ENCODE peak calls at places on chromosomes 16 and 17, in seven cellular contexts. One of them, this sample, is unnamed.

GRCh38 chr17:48754500-48755261 is 26.1 kb upstream of the HOXB13 start:
- DNase-seq in A673: peak; percentile 40
- DNase-seq in heart left ventricle: no peak
- DNase-seq in MM.1S: no peak
- DNase-seq in cardiac muscle cell: no peak
- DNase-seq in RWPE2: no peak
- DNase-seq in heart right ventricle: no peak
- DNase-seq in this sample: no peak

GRCh38 chr16:4687946-4688673 is 5.3 kb upstream of the NUDT16L1 start:
- DNase-seq in cardiac muscle cell: no peak
- DNase-seq in heart left ventricle: peak; percentile 18
- DNase-seq in A673: no peak
- DNase-seq in RWPE2: peak; percentile 60
- DNase-seq in MM.1S: no peak
- DNase-seq in heart right ventricle: peak; percentile 54
- DNase-seq in this sample: no peak

GRCh38 chr16:9706217-9706616 is 476.0 kb downstream of the GRIN2A start:
- DNase-seq in heart left ventricle: no peak
- DNase-seq in RWPE2: no peak
- DNase-seq in A673: no peak
- DNase-seq in MM.1S: no peak
- DNase-seq in cardiac muscle cell: peak; percentile 17
- DNase-seq in heart right ventricle: no peak
- DNase-seq in this sample: no peak

GRCh38 chr16:14199624-14200023 is 128.5 kb downstream of the MRTFB start:
- DNase-seq in A673: no peak
- DNase-seq in MM.1S: no peak
- DNase-seq in heart left ventricle: no peak
- DNase-seq in heart right ventricle: no peak
- DNase-seq in cardiac muscle cell: no peak
- DNase-seq in RWPE2: no peak
- DNase-seq in this sample: no peak

GRCh38 chr16:16857603-16858283 is 478.8 kb downstream of the NPIPA7 start:
- DNase-seq in cardiac muscle cell: no peak
- DNase-seq in RWPE2: no peak
- DNase-seq in MM.1S: no peak
- DNase-seq in A673: no peak
- DNase-seq in heart left ventricle: no peak
- DNase-seq in heart right ventricle: no peak
- DNase-seq in this sample: peak; percentile 19

GRCh38 chr16:14194706-14195105 is 123.6 kb downstream of the MRTFB start:
- DNase-seq in A673: no peak
- DNase-seq in RWPE2: no peak
- DNase-seq in heart left ventricle: no peak
- DNase-seq in MM.1S: no peak
- DNase-seq in cardiac muscle cell: no peak
- DNase-seq in heart right ventricle: no peak
- DNase-seq in this sample: no peak

GRCh38 chr16:2303923-2304322 is 36.0 kb upstream of the RNPS1 start:
- DNase-seq in heart right ventricle: no peak
- DNase-seq in A673: no peak
- DNase-seq in cardiac muscle cell: no peak
- DNase-seq in heart left ventricle: no peak
- DNase-seq in RWPE2: no peak
- DNase-seq in MM.1S: no peak
- DNase-seq in this sample: no peak

GRCh38 chr17:74042744-74043486 is 160.6 kb upstream of the RPL38 start:
- DNase-seq in cardiac muscle cell: peak; percentile 60
- DNase-seq in A673: peak; percentile 54
- DNase-seq in RWPE2: peak; percentile 87
- DNase-seq in heart left ventricle: no peak
- DNase-seq in heart right ventricle: no peak
- DNase-seq in MM.1S: no peak
- DNase-seq in this sample: peak; percentile 79

GRCh38 chr16:85309656-85310587 is 197.7 kb upstream of the CIBAR2 start:
- DNase-seq in cardiac muscle cell: no peak
- DNase-seq in heart right ventricle: peak; percentile 52
- DNase-seq in A673: peak; percentile 68
- DNase-seq in heart left ventricle: peak; percentile 55
- DNase-seq in RWPE2: no peak
- DNase-seq in MM.1S: no peak
- DNase-seq in this sample: peak; percentile 59

GRCh38 chr16:21646091-21646490 is 6.3 kb downstream of the IGSF6 start:
- DNase-seq in cardiac muscle cell: peak; percentile 34
- DNase-seq in RWPE2: no peak
- DNase-seq in heart left ventricle: no peak
- DNase-seq in MM.1S: no peak
- DNase-seq in heart right ventricle: no peak
- DNase-seq in A673: no peak
- DNase-seq in this sample: no peak

GRCh38 chr17:8041249-8041928 is 2.5 kb downstream of the ALOX15B start:
- DNase-seq in heart right ventricle: no peak
- DNase-seq in RWPE2: no peak
- DNase-seq in cardiac muscle cell: peak; percentile 96
- DNase-seq in heart left ventricle: no peak
- DNase-seq in MM.1S: peak; percentile 57
- DNase-seq in A673: peak; percentile 80
- DNase-seq in this sample: no peak

GRCh38 chr16:69827527-69827926 is 65.4 kb downstream of the WWP2 start:
- DNase-seq in cardiac muscle cell: no peak
- DNase-seq in RWPE2: no peak
- DNase-seq in heart right ventricle: peak; percentile 22
- DNase-seq in heart left ventricle: no peak
- DNase-seq in A673: no peak
- DNase-seq in MM.1S: no peak
- DNase-seq in this sample: peak; percentile 65

GRCh38 chr16:29925173-29925804 is 737 bp downstream of the KCTD13 start:
- DNase-seq in heart right ventricle: no peak
- DNase-seq in MM.1S: no peak
- DNase-seq in cardiac muscle cell: no peak
- DNase-seq in heart left ventricle: no peak
- DNase-seq in A673: no peak
- DNase-seq in RWPE2: no peak
- DNase-seq in this sample: peak; percentile 30

GRCh38 chr16:29925805-29926674 is at the start of gene KCTD13:
- DNase-seq in MM.1S: peak; percentile 86
- DNase-seq in A673: peak; percentile 89
- DNase-seq in heart left ventricle: peak; percentile 89
- DNase-seq in cardiac muscle cell: peak; percentile 85
- DNase-seq in heart right ventricle: peak; percentile 88
- DNase-seq in RWPE2: peak; percentile 82
- DNase-seq in this sample: peak; percentile 73

GRCh38 chr16:29922986-29923501 is 3.0 kb downstream of the KCTD13 start:
- DNase-seq in cardiac muscle cell: no peak
- DNase-seq in RWPE2: no peak
- DNase-seq in heart right ventricle: no peak
- DNase-seq in heart left ventricle: no peak
- DNase-seq in MM.1S: no peak
- DNase-seq in A673: no peak
- DNase-seq in this sample: no peak

GRCh38 chr16:29927523-29927905 is 1.5 kb upstream of the KCTD13 start:
- DNase-seq in A673: no peak
- DNase-seq in MM.1S: no peak
- DNase-seq in heart left ventricle: no peak
- DNase-seq in heart right ventricle: no peak
- DNase-seq in cardiac muscle cell: no peak
- DNase-seq in RWPE2: no peak
- DNase-seq in this sample: no peak

DNA sequence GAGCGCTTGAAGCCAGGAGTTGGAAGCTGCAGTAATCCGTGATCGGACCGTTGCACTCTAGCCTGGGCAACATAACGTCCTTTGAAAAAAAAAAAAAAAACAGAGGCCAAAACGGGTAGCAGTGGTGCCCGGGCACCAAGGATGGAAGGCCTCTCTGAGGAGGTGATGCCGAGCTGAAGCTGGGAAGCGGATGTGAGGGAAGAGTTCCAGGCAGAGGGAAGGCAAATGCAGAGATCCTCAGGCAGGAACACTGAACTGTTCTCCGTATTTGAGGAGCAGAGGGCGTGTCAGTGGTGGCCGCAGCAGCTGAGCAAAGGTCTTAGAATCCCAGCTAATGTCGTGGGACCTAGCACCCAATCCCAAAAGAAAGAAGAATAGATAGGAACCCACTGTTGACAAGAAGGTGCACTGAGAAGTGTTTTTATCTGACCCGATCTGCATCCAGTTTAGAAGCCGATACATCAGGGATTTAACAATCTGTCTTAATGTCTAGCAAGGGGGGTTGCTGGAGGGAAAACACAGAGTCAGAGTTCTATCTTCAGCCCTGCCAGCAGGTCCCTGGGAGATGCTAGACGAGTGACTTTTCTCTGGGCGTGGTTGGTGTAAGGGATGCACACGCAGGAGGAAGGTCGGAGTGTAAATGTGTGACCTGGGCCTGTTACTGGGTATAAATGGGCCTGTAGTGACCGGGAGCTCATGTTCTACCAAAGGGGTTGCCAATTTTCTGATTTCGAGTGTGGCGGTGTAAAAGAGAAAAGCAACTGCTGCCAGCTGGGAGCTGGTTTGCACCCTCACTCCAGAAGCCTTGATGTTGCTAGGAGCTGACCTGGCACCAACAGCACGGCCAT is 873 bp upstream of the KCTD13 start:
- DNase-seq in heart left ventricle: no peak
- DNase-seq in MM.1S: no peak
- DNase-seq in RWPE2: no peak
- DNase-seq in cardiac muscle cell: no peak
- DNase-seq in heart right ventricle: no peak
- DNase-seq in A673: peak; percentile 24
- DNase-seq in this sample: no peak
- H3K27ac ChIP-seq in heart left ventricle: peak overlapping the region; percentile 88
- H3K27ac ChIP-seq in MM.1S: peak overlapping the region; percentile 63
- H3K27ac ChIP-seq in RWPE2: peak overlapping the region; percentile 48
- H3K27ac ChIP-seq in cardiac muscle cell: peak overlapping the region; percentile 94
- H3K27ac ChIP-seq in heart right ventricle: peak overlapping the region; percentile 88
- H3K27ac ChIP-seq in A673: peak overlapping the region; percentile 84
- H3K27ac ChIP-seq in this sample: peak overlapping the region; percentile 86

DNA sequence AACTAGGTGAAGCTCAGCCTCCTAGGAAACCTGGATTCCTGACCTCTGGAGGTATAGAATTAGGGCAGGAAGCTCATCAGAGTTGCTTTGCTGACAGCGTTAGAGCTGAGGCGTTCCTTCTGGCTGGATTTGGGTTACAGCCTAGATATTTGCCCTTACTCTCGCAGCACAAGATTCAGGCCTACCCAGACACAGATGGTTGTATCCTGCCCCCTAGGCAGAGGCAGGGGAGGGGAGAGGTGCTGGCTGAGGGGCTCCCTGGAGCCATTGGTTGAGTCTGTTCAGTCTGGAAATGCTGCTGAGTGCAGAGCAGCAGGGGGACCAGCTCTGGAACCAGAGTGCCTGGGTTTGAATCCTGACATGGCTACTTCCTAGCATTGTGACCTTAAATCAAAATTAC is 78.5 kb downstream of the MPRIP start:
- DNase-seq in MM.1S: no peak
- DNase-seq in A673: no peak
- DNase-seq in heart left ventricle: no peak
- DNase-seq in heart right ventricle: no peak
- DNase-seq in RWPE2: no peak
- DNase-seq in cardiac muscle cell: peak; percentile 50
- DNase-seq in this sample: no peak
- H3K27ac ChIP-seq in MM.1S: no peak overlapping the region
- H3K27ac ChIP-seq in A673: no peak overlapping the region
- H3K27ac ChIP-seq in heart left ventricle: peak overlapping the region; percentile 55
- H3K27ac ChIP-seq in heart right ventricle: peak overlapping the region; percentile 82
- H3K27ac ChIP-seq in RWPE2: peak overlapping the region; percentile 53
- H3K27ac ChIP-seq in cardiac muscle cell: peak overlapping the region; percentile 69
- H3K27ac ChIP-seq in this sample: peak overlapping the region; percentile 81

GRCh38 chr16:81483064-81483969 is 38.7 kb downstream of the CMIP start:
- DNase-seq in heart right ventricle: no peak
- DNase-seq in RWPE2: no peak
- DNase-seq in MM.1S: no peak
- DNase-seq in heart left ventricle: no peak
- DNase-seq in cardiac muscle cell: no peak
- DNase-seq in A673: no peak
- DNase-seq in this sample: no peak

GRCh38 chr16:81482329-81483063 is 37.9 kb downstream of the CMIP start:
- DNase-seq in A673: no peak
- DNase-seq in heart left ventricle: no peak
- DNase-seq in MM.1S: no peak
- DNase-seq in RWPE2: no peak
- DNase-seq in cardiac muscle cell: no peak
- DNase-seq in heart right ventricle: no peak
- DNase-seq in this sample: no peak

GRCh38 chr16:81478876-81479496 is 34.4 kb downstream of the CMIP start:
- DNase-seq in cardiac muscle cell: no peak
- DNase-seq in RWPE2: no peak
- DNase-seq in heart right ventricle: no peak
- DNase-seq in A673: no peak
- DNase-seq in heart left ventricle: peak; percentile 71
- DNase-seq in MM.1S: no peak
- DNase-seq in this sample: no peak

GRCh38 chr16:81478294-81478693 is 33.7 kb downstream of the CMIP start:
- DNase-seq in cardiac muscle cell: no peak
- DNase-seq in heart left ventricle: no peak
- DNase-seq in A673: no peak
- DNase-seq in heart right ventricle: no peak
- DNase-seq in MM.1S: no peak
- DNase-seq in RWPE2: no peak
- DNase-seq in this sample: no peak

DNA sequence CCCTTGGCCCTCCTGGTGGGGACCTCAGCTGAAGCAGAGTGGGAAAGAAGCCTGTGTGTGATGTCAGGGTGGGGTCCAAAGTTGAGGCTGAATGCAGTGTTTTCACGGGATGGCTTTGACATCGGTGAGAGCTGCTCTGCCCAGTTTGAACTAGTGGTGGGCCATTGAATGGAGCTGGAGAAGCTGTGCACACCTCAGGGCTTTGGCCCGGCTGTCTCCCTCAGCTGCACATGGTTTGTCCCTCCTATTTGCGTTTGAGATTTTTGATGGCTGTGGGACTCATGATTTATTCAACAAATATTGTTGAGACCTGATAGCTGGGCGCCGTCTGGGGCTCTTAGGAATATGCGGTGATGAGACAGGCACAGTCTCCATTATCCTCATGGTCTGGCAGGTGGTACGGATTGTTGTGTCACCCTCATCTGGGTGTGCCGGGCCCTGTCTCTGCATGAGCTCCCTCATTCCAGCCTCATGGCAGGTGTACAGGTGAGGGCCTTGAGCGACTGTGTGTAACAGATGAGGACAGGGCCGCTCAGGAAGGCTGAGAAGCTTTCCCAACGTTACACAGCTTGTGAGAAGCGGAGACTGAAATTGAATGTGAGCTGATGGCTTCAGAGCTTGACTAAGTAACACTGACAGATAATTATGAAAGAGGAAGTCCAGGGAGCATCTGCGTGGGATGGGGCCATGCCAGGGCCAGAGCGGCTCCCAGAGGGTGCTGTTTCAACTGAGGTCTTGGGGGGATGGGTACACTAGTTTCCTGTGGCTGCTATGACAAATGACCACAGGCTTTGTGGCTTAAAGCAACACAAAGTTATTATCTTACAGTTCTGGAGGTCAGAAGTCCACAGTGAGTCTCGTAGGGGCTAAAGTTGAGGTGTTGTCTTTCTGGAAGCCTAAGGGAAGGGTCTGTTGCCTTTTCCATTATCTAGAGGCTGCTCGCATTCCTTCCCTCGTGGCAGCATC is 36.5 kb downstream of the CMIP start:
- DNase-seq in cardiac muscle cell: peak; percentile 62
- DNase-seq in heart left ventricle: peak; percentile 68
- DNase-seq in A673: no peak
- DNase-seq in RWPE2: no peak
- DNase-seq in heart right ventricle: peak; percentile 51
- DNase-seq in MM.1S: no peak
- DNase-seq in this sample: no peak
- H3K27ac ChIP-seq in cardiac muscle cell: no peak overlapping the region
- H3K27ac ChIP-seq in heart left ventricle: no peak overlapping the region
- H3K27ac ChIP-seq in A673: no peak overlapping the region
- H3K27ac ChIP-seq in RWPE2: no peak overlapping the region
- H3K27ac ChIP-seq in heart right ventricle: peak overlapping the region; percentile 57
- H3K27ac ChIP-seq in MM.1S: no peak overlapping the region
- H3K27ac ChIP-seq in this sample: no peak overlapping the region

GRCh38 chr17:6508026-6508425 is 48.3 kb downstream of the PITPNM3 start:
- DNase-seq in heart left ventricle: no peak
- DNase-seq in A673: no peak
- DNase-seq in MM.1S: no peak
- DNase-seq in cardiac muscle cell: no peak
- DNase-seq in RWPE2: no peak
- DNase-seq in heart right ventricle: no peak
- DNase-seq in this sample: no peak
- H3K27ac ChIP-seq in heart left ventricle: no peak overlapping the region
- H3K27ac ChIP-seq in A673: no peak overlapping the region
- H3K27ac ChIP-seq in MM.1S: no peak overlapping the region
- H3K27ac ChIP-seq in cardiac muscle cell: no peak overlapping the region
- H3K27ac ChIP-seq in RWPE2: peak overlapping the region; percentile 89
- H3K27ac ChIP-seq in heart right ventricle: no peak overlapping the region
- H3K27ac ChIP-seq in this sample: no peak overlapping the region

This sample was measured in breast epithelium.